ENCODE peak calls at places on chromosomes 16 and 17, in five cellular contexts. I is thoracic aorta, K is ascending aorta, E is mucosa of descending colon, W is astrocyte of the spinal cord. V is an unnamed sample.

GRCh38 chr16:78594191-78594590 is 494.7 kb downstream of the WWOX start:
- DNase-seq in W (no peak), I (no peak), K (no peak), E (no peak), V (no peak)

GRCh38 chr17:69779378-69780214 is 295.4 kb upstream of the KCNJ16 start:
- DNase-seq in I (no peak), W (peak), K (no peak), E (no peak), V (no peak)

GRCh38 chr17:17943281-17943984 is 28.8 kb downstream of the TOM1L2 start:
- DNase-seq in K (no peak), W (no peak), I (no peak), E (no peak), V (no peak)

GRCh38 chr17:14068542-14069250 is 608 bp upstream of the COX10 start:
- DNase-seq in I (no peak), W (no peak), E (no peak), K (no peak), V (no peak)

GRCh38 chr17:15463363-15463762 is 4.1 kb downstream of the CDRT4 start:
- DNase-seq in K (peak), E (no peak), W (peak), I (no peak), V (no peak)

GRCh38 chr17:18860161-18860972 is 2.4 kb downstream of the PRPSAP2 start:
- DNase-seq in E (no peak), W (no peak), K (peak), I (no peak), V (no peak)

GRCh38 chr17:50203086-50203485 is 1.7 kb upstream of the COL1A1 start:
- DNase-seq in W (no peak), I (no peak), K (no peak), E (no peak), V (no peak)

GRCh38 chr17:16937431-16937830 is 34.5 kb downstream of the TNFRSF13B start:
- DNase-seq in I (no peak), E (no peak), K (peak), W (no peak), V (no peak)

GRCh38 chr16:64092284-64092683 is 1029.6 kb downstream of the CDH11 start:
- DNase-seq in W (peak), E (no peak), I (no peak), K (no peak), V (no peak)

GRCh38 chr17:1150863-1151685 is 28.7 kb downstream of the ABR start:
- DNase-seq in I (no peak), W (no peak), E (no peak), K (no peak), V (no peak)

GRCh38 chr17:4199818-4200402 is 56.9 kb downstream of the CYB5D2 start:
- DNase-seq in K (peak), W (peak), E (peak), I (no peak), V (no peak)

GRCh38 chr17:13154932-13155331 is 137.1 kb upstream of the ELAC2 start:
- DNase-seq in I (no peak), E (no peak), K (no peak), W (no peak), V (no peak)

GRCh38 chr16:27345201-27345600 is 31.4 kb downstream of the IL4R start:
- DNase-seq in W (no peak), I (no peak), E (no peak), K (no peak), V (no peak)

GRCh38 chr16:732936-733335 is 6.0 kb downstream of the HAGHL start:
- DNase-seq in K (no peak), I (no peak), W (no peak), E (no peak), V (no peak)

GRCh38 chr17:44010966-44011647 is 3.7 kb downstream of the TMEM101 start:
- DNase-seq in K (no peak), I (no peak), W (peak), E (no peak), V (no peak)

GRCh38 chr17:61070649-61071048 is 329.0 kb upstream of the TBX2 start:
- DNase-seq in W (no peak), E (no peak), I (no peak), K (no peak), V (no peak)

GRCh38 chr17:48555183-48555615 is 10.3 kb upstream of the HOXB2 start:
- DNase-seq in I (no peak), E (no peak), K (no peak), W (peak), V (no peak)

GRCh38 chr17:40443988-40444899 is 994 bp downstream of the IGFBP4 start:
- DNase-seq in I (no peak), W (no peak), E (peak), K (no peak), V (no peak)

GRCh38 chr16:68459457-68459856 is 11.1 kb upstream of the SMPD3 start:
- DNase-seq in W (no peak), E (no peak), K (no peak), I (no peak), V (no peak)
- TF ChIP-seq CTCF in W (no peak), E (no peak), K (no peak), I (no peak), V (no peak)

DNA sequence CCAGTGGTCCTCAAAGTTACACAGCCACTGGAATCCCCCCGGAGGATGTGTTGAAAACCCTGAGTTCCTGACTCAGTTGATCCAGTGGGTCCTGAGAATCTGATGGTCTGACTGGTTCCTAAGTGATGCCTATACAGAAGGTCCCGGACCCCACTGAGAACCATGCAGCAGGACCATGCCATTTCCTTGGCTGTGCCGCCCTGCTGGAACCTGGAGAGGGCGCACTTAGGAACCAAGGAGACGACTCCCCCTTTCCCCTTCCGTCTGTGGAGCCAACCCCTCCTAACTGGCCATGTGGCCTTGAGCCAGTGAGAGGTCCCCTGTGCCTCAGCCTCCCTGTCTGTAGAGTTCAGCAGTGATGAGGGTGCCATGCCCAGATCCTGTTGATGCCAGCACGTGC is 22.0 kb downstream of the C16orf74 start:
- DNase-seq in E (no peak), W (no peak), K (no peak), I (no peak), V (no peak)
- TF ChIP-seq CTCF in E (no peak), W (peak), K (no peak), I (no peak), V (no peak)

GRCh38 chr16:81318711-81319110 is 3.9 kb downstream of the GAN start:
- DNase-seq in W (no peak), K (no peak), E (no peak), I (no peak), V (no peak)

GRCh38 chr16:81321537-81321936 is 6.8 kb downstream of the GAN start:
- DNase-seq in I (no peak), W (no peak), K (no peak), E (no peak), V (no peak)

GRCh38 chr16:81316176-81316496 is 1.4 kb downstream of the GAN start:
- DNase-seq in E (no peak), K (no peak), W (no peak), I (no peak), V (no peak)

GRCh38 chr16:81321039-81321438 is 6.3 kb downstream of the GAN start:
- DNase-seq in E (no peak), I (no peak), K (no peak), W (peak), V (no peak)

GRCh38 chr16:81319221-81319912 is 4.6 kb downstream of the GAN start:
- DNase-seq in E (no peak), W (peak), K (no peak), I (no peak), V (no peak)
- TF ChIP-seq CTCF in E (no peak), W (no peak), K (no peak), I (no peak), V (no peak)

DNA sequence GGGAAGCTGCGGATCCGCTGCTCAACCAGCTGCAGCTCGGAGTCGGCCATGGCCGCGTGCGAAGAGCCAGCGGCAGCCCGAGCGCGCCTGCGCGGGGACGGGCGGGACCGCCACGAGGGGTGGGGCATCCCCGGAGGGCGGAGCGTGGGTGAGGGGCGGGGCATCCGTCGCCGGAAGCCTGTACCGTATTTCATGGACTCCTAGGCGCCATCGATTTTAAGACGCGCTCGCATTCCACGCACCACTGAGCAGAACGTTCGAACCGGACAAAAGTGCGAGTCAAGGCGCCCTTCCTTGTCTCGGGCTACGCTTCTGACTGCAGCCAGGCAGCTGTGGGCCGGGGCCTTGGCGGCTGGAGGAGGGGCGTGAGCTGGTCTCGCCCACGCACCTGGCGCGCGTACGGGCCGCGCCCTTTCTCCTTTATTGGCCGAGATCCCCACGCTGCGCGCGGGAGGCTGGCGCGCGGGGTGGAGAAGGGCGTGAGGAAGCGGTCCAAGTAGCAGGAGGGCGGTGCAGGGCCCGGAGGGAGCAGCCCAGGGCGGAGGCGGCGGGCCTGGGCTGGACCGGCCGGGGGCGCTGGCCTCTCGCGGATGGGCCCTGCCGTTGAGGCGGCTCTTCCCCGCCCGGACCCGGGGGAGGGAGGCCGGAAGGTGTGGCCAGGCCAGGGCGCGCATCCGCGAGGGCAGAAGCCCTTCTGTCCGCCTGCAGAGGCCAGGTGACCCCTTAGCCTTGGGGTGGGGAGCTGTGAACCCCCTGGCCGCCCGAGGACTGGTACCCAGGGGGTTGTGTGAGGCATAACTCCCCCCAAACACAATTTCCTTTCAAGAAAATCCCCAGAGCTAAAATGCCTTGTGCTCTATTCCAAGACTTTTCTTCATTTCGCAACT is at the start of gene APRT:
- DNase-seq in W (peak), I (peak), K (peak), E (peak), V (peak)
- TF ChIP-seq CTCF in W (peak), I (peak), K (peak), E (no peak), V (peak)

GRCh38 chr17:8742274-8742673 is 2.4 kb downstream of the CCDC42 start:
- DNase-seq in I (no peak), E (no peak), W (no peak), K (no peak), V (no peak)

GRCh38 chr17:8741771-8742170 is 2.9 kb downstream of the CCDC42 start:
- DNase-seq in E (no peak), W (no peak), K (no peak), I (no peak), V (no peak)

GRCh38 chr17:8741366-8741765 is 3.3 kb downstream of the CCDC42 start:
- DNase-seq in W (no peak), I (no peak), K (no peak), E (no peak), V (no peak)

GRCh38 chr17:8744086-8744781 is 402 bp downstream of the CCDC42 start:
- DNase-seq in I (no peak), W (no peak), K (peak), E (no peak), V (no peak)

DNA sequence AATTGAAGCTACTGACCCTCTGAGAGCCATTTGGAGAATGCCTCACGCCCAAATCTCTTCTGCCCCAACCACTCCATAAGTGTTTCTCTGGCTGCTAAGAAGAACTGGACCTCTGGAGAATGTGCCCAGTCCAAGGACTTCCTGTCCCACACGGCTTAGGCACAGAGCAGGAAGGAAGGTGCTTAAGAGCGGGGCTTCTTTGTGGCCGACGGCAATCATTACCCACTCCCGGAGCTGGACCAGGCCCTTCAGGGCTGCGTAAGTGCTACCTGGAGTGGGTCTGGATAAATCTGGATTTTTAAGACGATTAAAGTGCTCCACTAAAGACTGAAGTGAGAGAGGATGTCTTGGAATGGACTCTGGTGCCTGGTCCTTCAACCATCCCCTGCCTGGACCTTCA is 1.8 kb downstream of the CCDC42 start:
- DNase-seq in W (no peak), E (peak), K (no peak), I (no peak), V (no peak)
- TF ChIP-seq CTCF in W (no peak), E (no peak), K (no peak), I (no peak), V (no peak)

DNA sequence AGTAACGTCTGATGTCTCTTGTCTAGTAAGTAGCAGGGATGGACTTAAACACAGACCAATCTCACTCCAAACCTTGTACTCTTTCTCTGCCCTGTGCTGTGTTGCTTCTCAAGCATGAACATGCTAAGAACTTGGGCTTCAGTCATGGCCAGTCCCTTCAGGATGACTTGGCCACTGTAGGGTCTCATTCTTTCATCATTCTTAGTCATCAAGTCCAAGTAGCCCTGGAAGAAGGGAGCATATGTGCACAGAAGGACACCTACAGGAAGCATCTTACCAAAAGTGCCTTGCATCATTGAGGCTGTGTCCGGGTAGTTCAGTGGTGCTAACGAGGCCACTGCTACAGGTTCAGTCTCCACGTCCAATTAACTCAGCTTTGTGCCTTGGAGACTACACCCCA is 80.7 kb downstream of the CDK5R1 start:
- DNase-seq in W (no peak), K (no peak), E (no peak), I (no peak), V (no peak)
- TF ChIP-seq CTCF in W (no peak), K (no peak), E (no peak), I (no peak), V (no peak)

V was measured in tibial nerve.